ENCODE peak calls at places on chromosomes 12 and 14, in seven cellular contexts. C, V, R, G, U, Q and O are unnamed samples.

GRCh38 chr12:18368594-18368993 is 107.3 kb downstream of the PIK3C2G start:
- DNase-seq in U (no peak), Q (no peak), V (no peak), C (no peak), G (no peak), R (no peak), O (no peak)

GRCh38 chr12:52949413-52950331 is 754 bp downstream of the KRT18 start:
- DNase-seq in V (peak), Q (peak), C (no peak), R (peak), G (no peak), U (no peak), O (peak)

GRCh38 chr12:12474931-12475485 is 87.7 kb downstream of the DUSP16 start:
- DNase-seq in V (no peak), U (no peak), R (peak), C (no peak), Q (peak), G (peak), O (no peak)

GRCh38 chr12:56326533-56326932 is 7.3 kb downstream of the PAN2 start:
- DNase-seq in G (no peak), V (no peak), C (no peak), Q (no peak), U (no peak), R (no peak), O (no peak)

GRCh38 chr12:109604902-109605536 is 31.4 kb downstream of the MVK start:
- DNase-seq in G (no peak), U (no peak), C (no peak), Q (no peak), R (peak), V (no peak), O (no peak)

GRCh38 chr12:19648173-19648572 is 208.9 kb downstream of the AEBP2 start:
- DNase-seq in V (no peak), U (no peak), G (no peak), C (no peak), R (peak), Q (no peak), O (no peak)

GRCh38 chr14:96203635-96204034 is 1.0 kb upstream of the BDKRB2 start:
- DNase-seq in R (no peak), G (no peak), Q (peak), V (no peak), U (no peak), C (no peak), O (no peak)

GRCh38 chr14:101365329-101366158 is 195.8 kb upstream of the DIO3 start:
- DNase-seq in G (no peak), R (no peak), V (no peak), Q (no peak), U (no peak), C (peak), O (peak)

GRCh38 chr14:100691395-100692025 is 35.2 kb upstream of the DLK1 start:
- DNase-seq in V (no peak), Q (no peak), R (no peak), C (no peak), G (no peak), U (no peak), O (no peak)

GRCh38 chr14:58216544-58216943 is 16.6 kb downstream of the ACTR10 start:
- DNase-seq in C (no peak), Q (peak), G (no peak), U (no peak), R (no peak), V (no peak), O (no peak)

GRCh38 chr14:53927171-53927570 is 29.5 kb downstream of the BMP4 start:
- DNase-seq in C (no peak), R (no peak), G (no peak), V (no peak), U (no peak), Q (peak), O (no peak)

GRCh38 chr12:108629824-108630476 is 3.7 kb downstream of the SELPLG start:
- DNase-seq in G (peak), V (no peak), Q (peak), R (peak), U (no peak), C (no peak), O (no peak)

GRCh38 chr12:49750027-49750977 is 8.9 kb downstream of the TMBIM6 start:
- DNase-seq in R (peak), G (no peak), Q (peak), V (no peak), U (no peak), C (no peak), O (no peak)
- TF ChIP-seq CTCF in R (no peak), G (no peak), Q (peak), V (no peak), U (no peak), C (no peak), O (no peak)

GRCh38 chr14:92458136-92458958 is 55.2 kb upstream of the RIN3 start:
- DNase-seq in R (no peak), G (no peak), U (no peak), V (no peak), C (no peak), Q (no peak), O (no peak)

GRCh38 chr14:92456215-92457017 is 57.2 kb upstream of the RIN3 start:
- DNase-seq in V (peak), U (no peak), G (peak), Q (peak), R (peak), C (peak), O (peak)

GRCh38 chr14:92455231-92455630 is 58.4 kb upstream of the RIN3 start:
- DNase-seq in V (no peak), G (no peak), C (no peak), Q (no peak), R (no peak), U (no peak), O (no peak)

GRCh38 chr14:92458959-92459478 is 54.6 kb upstream of the RIN3 start:
- DNase-seq in G (no peak), C (peak), R (no peak), U (no peak), V (no peak), Q (no peak), O (no peak)

GRCh38 chr14:92457018-92457565 is 56.5 kb upstream of the RIN3 start:
- DNase-seq in Q (no peak), C (no peak), U (no peak), V (no peak), R (no peak), G (no peak), O (no peak)
- TF ChIP-seq CTCF in Q (no peak), C (no peak), U (no peak), V (peak), R (no peak), G (no peak), O (no peak)

DNA sequence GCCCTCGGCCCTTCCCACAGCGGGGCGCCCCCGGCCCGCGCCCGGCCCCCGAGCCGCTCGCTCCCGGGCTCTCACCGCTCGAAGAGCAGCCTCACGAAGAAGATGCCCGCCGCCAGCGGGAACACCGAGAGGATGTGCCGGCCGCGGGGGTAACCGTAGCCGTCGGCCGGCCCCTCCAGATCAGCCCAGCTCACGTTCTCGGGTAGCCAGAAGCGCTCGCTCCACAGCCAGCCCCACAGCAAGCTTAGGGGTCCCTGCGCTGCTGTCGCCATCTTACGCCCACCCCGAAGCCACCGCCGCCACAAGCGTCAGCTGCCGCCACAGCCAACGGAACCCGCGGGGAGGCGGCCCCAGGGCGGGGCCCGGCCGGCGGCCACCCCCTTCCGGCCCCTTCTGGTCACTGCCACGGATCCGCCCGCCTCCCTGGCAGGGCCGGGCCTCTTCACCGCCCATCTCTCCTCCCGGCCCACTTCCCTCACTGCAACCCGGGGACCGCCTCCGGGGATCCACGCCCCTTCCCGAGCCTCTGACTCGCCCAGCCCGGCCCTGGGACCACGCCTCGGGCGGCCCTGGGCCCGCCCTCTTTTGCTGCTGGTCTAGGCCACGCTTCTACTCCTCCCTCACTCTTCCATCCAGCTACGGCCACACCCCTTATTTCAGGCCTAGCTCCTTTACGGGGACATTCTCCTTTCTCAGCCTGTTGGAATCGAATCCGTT is at the start of gene CERS5:
- DNase-seq in C (peak), G (peak), Q (peak), R (peak), V (peak), U (peak), O (peak)
- TF ChIP-seq CTCF in C (peak), G (peak), Q (no peak), R (no peak), V (peak), U (peak), O (peak)

GRCh38 chr14:22381751-22382150 is 207.3 kb downstream of the DAD1 start:
- DNase-seq in U (no peak), R (no peak), V (no peak), Q (no peak), G (no peak), C (no peak), O (no peak)

GRCh38 chr14:22382395-22382794 is 206.6 kb downstream of the DAD1 start:
- DNase-seq in V (no peak), U (no peak), Q (no peak), G (no peak), R (no peak), C (no peak), O (no peak)

GRCh38 chr14:22380511-22381455 is 208.2 kb downstream of the DAD1 start:
- DNase-seq in Q (peak), U (no peak), C (no peak), G (no peak), R (no peak), V (no peak), O (no peak)

GRCh38 chr14:22378181-22378580 is 210.8 kb downstream of the DAD1 start:
- DNase-seq in V (no peak), R (no peak), C (no peak), U (no peak), Q (no peak), G (no peak), O (no peak)

DNA sequence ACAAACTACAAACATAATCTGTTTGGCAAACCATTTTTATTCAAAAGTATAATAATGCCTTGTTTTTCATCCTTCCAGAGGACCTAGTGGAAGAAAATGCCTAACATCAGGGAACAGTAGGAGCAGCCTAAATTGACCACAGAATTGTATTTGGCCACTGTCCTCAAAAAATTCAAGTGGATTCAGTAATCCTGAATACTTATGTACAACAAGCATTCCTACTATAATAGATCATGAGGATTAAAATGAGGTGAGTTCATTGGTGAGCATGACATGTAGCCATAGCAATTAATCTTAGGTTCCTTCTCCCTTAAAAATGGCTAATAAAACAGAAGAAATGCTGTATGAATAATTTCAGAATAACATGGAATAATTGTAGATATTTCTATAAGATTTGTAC is 209.3 kb downstream of the DAD1 start:
- DNase-seq in G (no peak), V (no peak), C (no peak), U (no peak), Q (peak), R (no peak), O (no peak)
- TF ChIP-seq CTCF in G (no peak), V (no peak), C (no peak), U (no peak), Q (no peak), R (no peak), O (no peak)

GRCh38 chr12:67798763-67799162 is 150.2 kb downstream of the DYRK2 start:
- DNase-seq in U (no peak), G (no peak), C (no peak), Q (no peak), R (no peak), V (no peak), O (no peak)
- TF ChIP-seq CTCF in U (no peak), G (no peak), C (no peak), Q (no peak), R (no peak), V (no peak), O (no peak)

GRCh38 chr12:53996188-53996885 is 3.6 kb upstream of the HOXC9 start:
- DNase-seq in C (no peak), U (no peak), G (no peak), R (no peak), Q (no peak), V (no peak), O (peak)
- TF ChIP-seq CTCF in C (no peak), U (no peak), G (no peak), R (no peak), Q (no peak), V (peak), O (no peak)